ENCODE peak calls at places on chromosomes 2 and 18, in nine cellular contexts. I is hypothalamus; C is NCI-H1092; M is GM13976; T is M059J; Q is mesothelial cell of epicardium; E is HS-5; N is foreskin fibroblast; U is stimulated activated CD4-positive, alpha-beta T cell treated with anti-CD3 and anti-CD28 coated beads, Interleukin-2, amount 100 ng/mL, for 48 hours. P is an unnamed sample.

GRCh38 chr2:62343636-62344349 is 147.9 kb downstream of the B3GNT2 start:
- DNase-seq in I (no peak), C (no peak), M (no peak), T (no peak), Q (no peak), E (no peak), N (no peak), U (no peak), P (no peak)

GRCh38 chr2:96325884-96326255 is 753 bp downstream of the ITPRIPL1 start:
- DNase-seq in I (no peak), C (no peak), M (peak), T (no peak), Q (no peak), E (no peak), N (no peak), U (peak), P (no peak)

GRCh38 chr2:111168528-111168929 is 47.8 kb downstream of the BCL2L11 start:
- DNase-seq in I (no peak), C (no peak), M (peak), T (peak), Q (no peak), E (peak), N (peak), U (peak), P (peak)

GRCh38 chr2:36559221-36559942 is 38.6 kb downstream of the FEZ2 start:
- DNase-seq in I (no peak), C (no peak), M (no peak), T (no peak), Q (no peak), E (no peak), N (no peak), U (no peak), P (no peak)

GRCh38 chr2:9769171-9770005 is 73.9 kb upstream of the TAF1B start:
- DNase-seq in I (no peak), C (peak), M (peak), T (no peak), Q (no peak), E (no peak), N (no peak), U (no peak), P (no peak)

GRCh38 chr2:16625201-16625729 is 40.4 kb downstream of the CYRIA start:
- DNase-seq in I (no peak), C (no peak), M (no peak), T (no peak), Q (no peak), E (no peak), N (no peak), U (no peak), P (no peak)

GRCh38 chr18:48818329-48819254 is 132.2 kb downstream of the SMAD7 start:
- DNase-seq in I (no peak), C (no peak), M (no peak), T (no peak), Q (peak), E (no peak), N (no peak), U (no peak), P (no peak)

GRCh38 chr2:160256511-160256910 is 56.4 kb upstream of the ITGB6 start:
- DNase-seq in I (no peak), C (no peak), M (no peak), T (peak), Q (no peak), E (no peak), N (no peak), U (no peak), P (no peak)

GRCh38 chr18:11689031-11689971 is at the start of gene GNAL:
- DNase-seq in I (peak), C (peak), M (peak), T (peak), Q (peak), E (no peak), N (peak), U (peak), P (peak)

GRCh38 chr18:59900222-59901128 is 679 bp downstream of the PMAIP1 start:
- DNase-seq in I (no peak), C (peak), M (peak), T (peak), Q (no peak), E (no peak), N (no peak), U (peak), P (peak)

GRCh38 chr2:160612266-160612864 is 118.8 kb upstream of the RBMS1 start:
- DNase-seq in I (no peak), C (no peak), M (no peak), T (peak), Q (no peak), E (peak), N (no peak), U (no peak), P (no peak)

GRCh38 chr2:239164281-239164871 is 236.4 kb downstream of the HDAC4 start:
- DNase-seq in I (no peak), C (no peak), M (no peak), T (no peak), Q (peak), E (no peak), N (no peak), U (peak), P (no peak)

GRCh38 chr2:55923091-55923977 is at the start of gene EFEMP1:
- DNase-seq in I (peak), C (peak), M (peak), T (peak), Q (peak), E (no peak), N (no peak), U (no peak), P (peak)

GRCh38 chr2:54572262-54572635 is 116.1 kb downstream of the SPTBN1 start:
- DNase-seq in I (no peak), C (no peak), M (no peak), T (peak), Q (no peak), E (peak), N (peak), U (no peak), P (peak)

GRCh38 chr2:46942143-46942526 is 26.5 kb upstream of the MCFD2 start:
- DNase-seq in I (peak), C (no peak), M (peak), T (peak), Q (no peak), E (no peak), N (no peak), U (peak), P (peak)

GRCh38 chr2:184824597-184824996 is 226.3 kb downstream of the ZNF804A start:
- DNase-seq in I (no peak), C (no peak), M (no peak), T (no peak), Q (no peak), E (no peak), N (no peak), U (no peak), P (no peak)

GRCh38 chr2:53969285-53970094 is 1.3 kb downstream of the PSME4 start:
- DNase-seq in I (no peak), C (no peak), M (no peak), T (peak), Q (no peak), E (peak), N (peak), U (no peak), P (peak)

GRCh38 chr2:53654364-53654763 is 113.2 kb upstream of the CHAC2 start:
- DNase-seq in I (no peak), C (no peak), M (no peak), T (no peak), Q (no peak), E (no peak), N (no peak), U (no peak), P (no peak)

GRCh38 chr2:24022975-24023575 is 13.2 kb downstream of the MFSD2B start:
- DNase-seq in I (no peak), C (no peak), M (no peak), T (no peak), Q (no peak), E (no peak), N (no peak), U (no peak), P (no peak)

GRCh38 chr2:234588054-234588430 is 91.2 kb upstream of the ARL4C start:
- DNase-seq in I (no peak), C (no peak), M (no peak), T (peak), Q (no peak), E (no peak), N (no peak), U (no peak), P (peak)

GRCh38 chr2:135150711-135151110 is 98.6 kb downstream of the RAB3GAP1 start:
- DNase-seq in I (no peak), C (no peak), M (no peak), T (no peak), Q (no peak), E (no peak), N (no peak), U (no peak), P (no peak)

GRCh38 chr2:173708757-173709156 is 256.4 kb downstream of the SP3 start:
- DNase-seq in I (no peak), C (no peak), M (no peak), T (no peak), Q (no peak), E (no peak), N (no peak), U (no peak), P (no peak)

GRCh38 chr18:41315134-41315533 is 639.9 kb upstream of the PIK3C3 start:
- DNase-seq in I (no peak), C (no peak), M (no peak), T (no peak), Q (no peak), E (no peak), N (no peak), U (no peak), P (no peak)

GRCh38 chr2:70902067-70902442 is 33.6 kb upstream of the ATP6V1B1 start:
- DNase-seq in I (no peak), C (no peak), M (peak), T (peak), Q (no peak), E (peak), N (no peak), U (no peak), P (peak)

GRCh38 chr18:78295271-78295670 is 684.3 kb upstream of the SALL3 start:
- DNase-seq in I (no peak), C (no peak), M (peak), T (no peak), Q (no peak), E (no peak), N (no peak), U (no peak), P (no peak)